ENCODE peak calls at places on chromosome 9, in four cellular contexts. D is adipocyte, W is transverse colon, Q is breast epithelium. J is an unnamed sample. For H3K4me1, the result is how much of the 10 kb centered on the place peaks cover.

GRCh38 chr9:96868709-96869108 is 14.4 kb upstream of the ZNF782 start:
- DNase-seq in Q (no peak), W (peak), D (no peak), J (peak)

GRCh38 chr9:127661342-127661741 is 45.4 kb upstream of the CFAP157 start:
- DNase-seq in D (no peak), Q (no peak), W (peak), J (no peak)

GRCh38 chr9:128635266-128636023 is 21.2 kb downstream of the DYNC2I2 start:
- DNase-seq in W (peak), Q (peak), D (peak), J (peak)

GRCh38 chr9:127931092-127931881 is 710 bp upstream of the PIP5KL1 start:
- DNase-seq in W (no peak), D (peak), Q (no peak), J (peak)

GRCh38 chr9:94827584-94828304 is 101.2 kb downstream of the AOPEP start:
- DNase-seq in D (peak), Q (no peak), W (no peak), J (no peak)

GRCh38 chr9:136700959-136701664 is 11.3 kb upstream of the DIPK1B start:
- DNase-seq in Q (no peak), D (no peak), W (peak), J (no peak)

GRCh38 chr9:90988318-90988717 is 186.7 kb downstream of the SYK start:
- DNase-seq in D (no peak), Q (no peak), W (no peak), J (peak)

GRCh38 chr9:96344458-96345180 is 38.9 kb downstream of the SLC35D2 start:
- DNase-seq in W (peak), D (peak), Q (peak), J (peak)

GRCh38 chr9:94655739-94656138 is 16.4 kb upstream of the FBP1 start:
- DNase-seq in W (no peak), D (no peak), Q (no peak), J (no peak)

GRCh38 chr9:137055385-137056364 is 1.8 kb upstream of the ENTPD2 start:
- DNase-seq in Q (peak), W (peak), D (peak), J (peak)

GRCh38 chr9:84867171-84867570 is 197.6 kb downstream of the NTRK2 start:
- DNase-seq in Q (no peak), D (no peak), W (no peak), J (no peak)

GRCh38 chr9:107999011-107999410 is 509.4 kb upstream of the KLF4 start:
- DNase-seq in Q (no peak), D (no peak), W (no peak), J (no peak)

GRCh38 chr9:38259519-38260218 is 132.8 kb upstream of the ALDH1B1 start:
- DNase-seq in W (no peak), Q (no peak), D (no peak), J (no peak)

GRCh38 chr9:6715755-6716643 is 41.8 kb upstream of the KDM4C start:
- DNase-seq in W (peak), Q (peak), D (no peak), J (peak)

GRCh38 chr9:93096811-93097382 is 880 bp downstream of the CARD19 start:
- DNase-seq in D (peak), Q (no peak), W (no peak), J (no peak)

GRCh38 chr9:121326130-121326838 is 43.8 kb downstream of the STOM start:
- DNase-seq in W (peak), Q (peak), D (peak), J (peak)

GRCh38 chr9:70531286-70531685 is 116.8 kb upstream of the KLF9 start:
- DNase-seq in Q (no peak), D (peak), W (no peak), J (no peak)

GRCh38 chr9:117415584-117415937 is 704 bp upstream of the ASTN2 start:
- DNase-seq in D (no peak), Q (no peak), W (no peak), J (no peak)

GRCh38 chr9:69605406-69605805 is 66.8 kb downstream of the APBA1 start:
- DNase-seq in Q (no peak), W (no peak), D (no peak), J (no peak)

GRCh38 chr9:83526901-83527300 is 11.3 kb downstream of the FRMD3 start:
- DNase-seq in D (no peak), W (no peak), Q (no peak), J (no peak)

GRCh38 chr9:4721736-4722135 is 19.3 kb downstream of the AK3 start:
- DNase-seq in W (no peak), D (no peak), Q (no peak), J (no peak)

GRCh38 chr9:105710638-105711037 is 16.3 kb downstream of the TMEM38B start:
- DNase-seq in D (no peak), Q (no peak), W (no peak), J (no peak)

GRCh38 chr9:133054966-133055365 is 6.8 kb upstream of the CEL start:
- DNase-seq in Q (peak), W (no peak), D (peak), J (no peak)

GRCh38 chr9:79644048-79644447 is 72.3 kb downstream of the TLE4 start:
- DNase-seq in W (no peak), Q (no peak), D (no peak), J (no peak)

GRCh38 chr9:28853487-28853886 is 1280.2 kb upstream of the C9orf72 start:
- DNase-seq in D (no peak), W (no peak), Q (no peak), J (no peak)

GRCh38 chr9:79968533-79968932 is 396.8 kb downstream of the TLE4 start:
- DNase-seq in W (no peak), Q (no peak), D (no peak), J (no peak)

GRCh38 chr9:125908138-125908537 is 161.0 kb downstream of the PBX3 start:
- DNase-seq in D (no peak), Q (no peak), W (no peak), J (no peak)

GRCh38 chr9:91241909-91242308 is 119.8 kb downstream of the AUH start:
- DNase-seq in D (no peak), Q (no peak), W (no peak), J (no peak)

GRCh38 chr9:94250456-94250855 is 8.6 kb upstream of the ZNF169 start:
- DNase-seq in D (no peak), W (no peak), Q (no peak), J (peak)

GRCh38 chr9:136201174-136201573 is 3.8 kb downstream of the LHX3 start:
- DNase-seq in W (no peak), Q (no peak), D (no peak), J (no peak)

GRCh38 chr9:124259273-124260078 is 1.7 kb downstream of the NEK6 start:
- DNase-seq in Q (peak), W (peak), D (peak), J (peak)

GRCh38 chr9:136399176-136400037 is 563 bp downstream of the SNAPC4 start:
- DNase-seq in D (peak), Q (no peak), W (no peak), J (peak)

GRCh38 chr9:20252778-20253177 is 369.5 kb downstream of the MLLT3 start:
- DNase-seq in W (no peak), D (no peak), Q (no peak), J (no peak)

GRCh38 chr9:120702075-120702474 is 12.2 kb downstream of the MEGF9 start:
- DNase-seq in D (no peak), Q (no peak), W (no peak), J (peak)

GRCh38 chr9:94948567-94949235 is 222.2 kb downstream of the AOPEP start:
- DNase-seq in Q (no peak), D (no peak), W (no peak), J (no peak)

GRCh38 chr9:76200315-76200714 is 193.9 kb downstream of the RFK start:
- DNase-seq in D (peak), W (no peak), Q (no peak), J (no peak)

GRCh38 chr9:97921959-97922905 is at the start of gene TRMO:
- DNase-seq in Q (peak), W (peak), D (peak), J (peak)
- H3K4me1 ChIP-seq in Q (under half), W (under half), D (under half), J (under half)

GRCh38 chr9:134388976-134389375 is 62.7 kb downstream of the RXRA start:
- DNase-seq in W (no peak), Q (no peak), D (no peak), J (no peak)

GRCh38 chr9:134388289-134388808 is 62.1 kb downstream of the RXRA start:
- DNase-seq in W (no peak), D (no peak), Q (no peak), J (no peak)

GRCh38 chr9:134385873-134386370 is 59.7 kb downstream of the RXRA start:
- DNase-seq in Q (no peak), W (no peak), D (no peak), J (no peak)

GRCh38 chr9:134384811-134385479 is 58.7 kb downstream of the RXRA start:
- DNase-seq in W (no peak), Q (no peak), D (no peak), J (peak)

GRCh38 chr9:134386951-134387831 is 60.9 kb downstream of the RXRA start:
- DNase-seq in D (no peak), W (peak), Q (peak), J (no peak)
- H3K4me1 ChIP-seq in D (under half), W (half or more), Q (under half), J (under half)

GRCh38 chr9:131255731-131256197 is 20.5 kb downstream of the FAM78A start:
- DNase-seq in W (no peak), D (no peak), Q (no peak), J (no peak)

GRCh38 chr9:131252120-131252519 is 24.2 kb downstream of the FAM78A start:
- DNase-seq in W (no peak), Q (no peak), D (no peak), J (no peak)

GRCh38 chr9:131258186-131258585 is 18.1 kb downstream of the FAM78A start:
- DNase-seq in W (no peak), Q (no peak), D (no peak), J (no peak)

GRCh38 chr9:131257266-131258025 is 18.9 kb downstream of the FAM78A start:
- DNase-seq in D (no peak), W (no peak), Q (no peak), J (no peak)

GRCh38 chr9:131254107-131254491 is 22.2 kb downstream of the FAM78A start:
- DNase-seq in D (peak), Q (no peak), W (peak), J (no peak)
- H3K4me1 ChIP-seq in D (under half), Q (under half), W (under half), J (under half)

GRCh38 chr9:134669556-134669955 is 28.0 kb downstream of the COL5A1 start:
- DNase-seq in Q (no peak), D (no peak), W (no peak), J (no peak)
- H3K4me1 ChIP-seq in Q (under half), D (under half), W (under half), J (under half)

GRCh38 chr9:114616684-114617520 is 5.8 kb downstream of the TMEM268 start:
- DNase-seq in W (peak), Q (peak), D (peak), J (peak)
- H3K4me1 ChIP-seq in W (under half), Q (under half), D (under half), J (under half)

DNA sequence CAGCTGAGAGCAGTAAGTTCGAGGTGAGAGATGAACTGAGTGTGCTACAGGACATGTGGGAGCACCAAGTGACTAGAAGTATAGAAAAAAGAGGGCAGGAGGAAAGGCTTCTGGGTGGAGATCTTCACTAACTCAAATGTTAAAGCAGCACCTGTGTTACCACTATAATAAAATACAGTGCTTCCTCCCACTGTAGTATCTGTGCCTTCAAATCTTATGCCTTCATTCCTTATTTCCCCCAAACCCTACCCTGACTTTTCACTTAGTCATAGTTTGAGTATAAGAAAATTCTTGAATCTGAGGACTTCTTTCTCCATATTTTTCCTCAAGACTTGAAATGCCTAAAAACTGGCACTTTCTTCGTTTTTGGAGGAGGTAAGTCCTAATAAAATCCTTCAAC is 61.8 kb downstream of the ALDH1A1 start:
- DNase-seq in D (no peak), Q (no peak), W (no peak), J (no peak)
- H3K4me1 ChIP-seq in D (under half), Q (under half), W (under half), J (under half)

GRCh38 chr9:71764438-71764837 is 3.9 kb downstream of the CEMIP2 start:
- DNase-seq in D (no peak), Q (no peak), W (no peak), J (no peak)
- H3K4me1 ChIP-seq in D (half or more), Q (under half), W (half or more), J (half or more)

GRCh38 chr9:89436326-89436725 is 61.6 kb downstream of the SEMA4D start:
- DNase-seq in D (no peak), Q (no peak), W (no peak), J (no peak)
- H3K4me1 ChIP-seq in D (under half), Q (under half), W (under half), J (under half)

DNA sequence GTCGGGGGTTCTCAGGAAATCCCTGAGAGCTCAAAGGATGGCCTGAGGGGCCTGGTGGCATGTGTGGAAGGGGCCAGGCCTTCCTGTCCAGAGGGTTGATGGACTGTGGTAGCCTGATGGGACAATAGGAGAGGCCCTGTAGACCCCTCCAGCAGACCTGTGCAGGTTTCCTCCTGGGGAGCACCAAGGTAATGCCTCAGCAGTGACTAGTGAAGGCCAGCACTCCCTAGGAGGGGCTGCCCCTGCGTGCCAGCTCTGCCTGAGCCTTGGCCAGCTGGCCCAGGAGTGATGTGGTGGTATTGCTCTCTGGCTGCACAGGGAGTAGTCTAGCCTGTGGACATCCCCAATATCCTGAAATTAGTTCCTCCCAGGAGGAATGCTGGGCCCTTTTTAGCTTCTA is 13.8 kb downstream of the USP20 start:
- DNase-seq in W (no peak), D (no peak), Q (no peak), J (no peak)
- H3K4me1 ChIP-seq in W (under half), D (under half), Q (under half), J (under half)